ENCODE peak calls at places on chromosomes 2 and 18, in six cellular contexts. D is HCT116, S is IMR-90, Q is transverse colon, P is heart left ventricle, T is sigmoid colon. J is an unnamed sample. For H3K4me1, the result is how much of the 10 kb centered on the place peaks cover.

GRCh38 chr2:172280820-172281454 is 146.4 kb upstream of the ITGA6 start:
- DNase-seq in D (no peak), S (no peak), Q (peak), P (peak), T (no peak), J (no peak)

GRCh38 chr2:208359632-208359986 is 47.0 kb upstream of the PTH2R start:
- DNase-seq in D (no peak), S (no peak), Q (no peak), P (no peak), T (no peak), J (no peak)

GRCh38 chr2:109385506-109385905 is 228.3 kb downstream of the SEPTIN10 start:
- DNase-seq in D (no peak), S (no peak), Q (no peak), P (no peak), T (peak), J (no peak)

GRCh38 chr18:45456076-45457066 is 158.9 kb upstream of the SLC14A2 start:
- DNase-seq in D (no peak), S (no peak), Q (no peak), P (peak), T (no peak), J (no peak)

GRCh38 chr2:1824202-1824905 is 80.0 kb upstream of the PXDN start:
- DNase-seq in D (no peak), S (no peak), Q (peak), P (no peak), T (peak), J (no peak)

GRCh38 chr18:10681581-10682367 is 155.9 kb downstream of the NAPG start:
- DNase-seq in D (no peak), S (peak), Q (no peak), P (no peak), T (no peak), J (no peak)

GRCh38 chr18:22422909-22423548 is 5.3 kb upstream of the CTAGE1 start:
- DNase-seq in D (no peak), S (peak), Q (no peak), P (peak), T (no peak), J (no peak)

GRCh38 chr2:207054521-207054920 is 111.2 kb downstream of the KLF7 start:
- DNase-seq in D (no peak), S (peak), Q (no peak), P (no peak), T (no peak), J (no peak)

GRCh38 chr2:234823196-234823876 is 128.5 kb upstream of the SH3BP4 start:
- DNase-seq in D (no peak), S (no peak), Q (no peak), P (no peak), T (peak), J (no peak)

GRCh38 chr2:73089270-73090030 is 17.9 kb upstream of the SFXN5 start:
- DNase-seq in D (peak), S (peak), Q (no peak), P (peak), T (no peak), J (no peak)

GRCh38 chr2:239393401-239393940 is 7.3 kb downstream of the HDAC4 start:
- DNase-seq in D (no peak), S (no peak), Q (peak), P (peak), T (peak), J (no peak)

GRCh38 chr2:124534015-124534414 is 508.9 kb downstream of the CNTNAP5 start:
- DNase-seq in D (no peak), S (no peak), Q (no peak), P (no peak), T (no peak), J (no peak)

GRCh38 chr2:19357383-19358241 is 811 bp downstream of the OSR1 start:
- DNase-seq in D (no peak), S (peak), Q (peak), P (no peak), T (no peak), J (no peak)

GRCh38 chr2:216925632-216926366 is 65.9 kb upstream of the TNP1 start:
- DNase-seq in D (no peak), S (no peak), Q (no peak), P (no peak), T (no peak), J (no peak)

GRCh38 chr2:200356794-200357472 is 50.4 kb downstream of the SPATS2L start:
- DNase-seq in D (no peak), S (peak), Q (no peak), P (no peak), T (no peak), J (no peak)

GRCh38 chr2:38505779-38506178 is 96.9 kb downstream of the HNRNPLL start:
- DNase-seq in D (no peak), S (peak), Q (peak), P (peak), T (peak), J (no peak)

GRCh38 chr2:199985625-199986207 is 30.3 kb downstream of the MAIP1 start:
- DNase-seq in D (peak), S (peak), Q (peak), P (peak), T (no peak), J (peak)

GRCh38 chr2:187826023-187826422 is 271.8 kb upstream of the TFPI start:
- DNase-seq in D (no peak), S (no peak), Q (no peak), P (no peak), T (no peak), J (no peak)

GRCh38 chr2:74550231-74550630 is 3.5 kb downstream of the LOXL3 start:
- DNase-seq in D (no peak), S (no peak), Q (no peak), P (no peak), T (no peak), J (no peak)

GRCh38 chr18:30177056-30177455 is 865.5 kb downstream of the DSC3 start:
- DNase-seq in D (no peak), S (no peak), Q (no peak), P (no peak), T (no peak), J (no peak)

GRCh38 chr2:225103737-225104141 is 61.5 kb upstream of the DOCK10 start:
- DNase-seq in D (no peak), S (peak), Q (no peak), P (no peak), T (no peak), J (no peak)

GRCh38 chr2:114027437-114027836 is 137.5 kb downstream of the ACTR3 start:
- DNase-seq in D (no peak), S (no peak), Q (no peak), P (no peak), T (no peak), J (no peak)

GRCh38 chr2:16096962-16097361 is 156.6 kb downstream of the MYCN start:
- DNase-seq in D (no peak), S (no peak), Q (no peak), P (no peak), T (no peak), J (no peak)

GRCh38 chr18:76989647-76990190 is 142.9 kb downstream of the MBP start:
- DNase-seq in D (no peak), S (no peak), Q (no peak), P (no peak), T (no peak), J (no peak)

GRCh38 chr2:128608911-128609880 is 290.5 kb upstream of the HS6ST1 start:
- DNase-seq in D (no peak), S (no peak), Q (no peak), P (no peak), T (peak), J (no peak)

GRCh38 chr2:107719781-107720180 is 106.9 kb upstream of the RGPD4 start:
- DNase-seq in D (no peak), S (no peak), Q (no peak), P (no peak), T (no peak), J (no peak)

GRCh38 chr2:72137498-72138010 is 10.1 kb downstream of the CYP26B1 start:
- DNase-seq in D (no peak), S (peak), Q (peak), P (peak), T (peak), J (peak)

GRCh38 chr2:24359701-24360049 is 661 bp downstream of the ITSN2 start:
- DNase-seq in D (no peak), S (no peak), Q (peak), P (peak), T (peak), J (peak)

GRCh38 chr2:115910270-115910669 is 1467.8 kb downstream of the DPP10 start:
- DNase-seq in D (no peak), S (no peak), Q (no peak), P (no peak), T (no peak), J (no peak)

GRCh38 chr2:191714925-191715324 is 37.0 kb downstream of the NABP1 start:
- DNase-seq in D (no peak), S (no peak), Q (no peak), P (no peak), T (no peak), J (no peak)

GRCh38 chr2:68237404-68237803 is 14.9 kb downstream of the PPP3R1 start:
- DNase-seq in D (no peak), S (peak), Q (no peak), P (no peak), T (no peak), J (no peak)

GRCh38 chr2:186605041-186605440 is 15.2 kb downstream of the ITGAV start:
- DNase-seq in D (no peak), S (no peak), Q (no peak), P (no peak), T (no peak), J (no peak)

GRCh38 chr2:172710584-172711024 is 25.0 kb upstream of the RAPGEF4 start:
- DNase-seq in D (no peak), S (peak), Q (peak), P (no peak), T (no peak), J (peak)

GRCh38 chr2:21104030-21104660 is 19.6 kb upstream of the TDRD15 start:
- DNase-seq in D (no peak), S (no peak), Q (no peak), P (no peak), T (no peak), J (no peak)
- H3K4me1 ChIP-seq in D (under half), S (under half), Q (under half), P (under half), T (under half), J (under half)

DNA sequence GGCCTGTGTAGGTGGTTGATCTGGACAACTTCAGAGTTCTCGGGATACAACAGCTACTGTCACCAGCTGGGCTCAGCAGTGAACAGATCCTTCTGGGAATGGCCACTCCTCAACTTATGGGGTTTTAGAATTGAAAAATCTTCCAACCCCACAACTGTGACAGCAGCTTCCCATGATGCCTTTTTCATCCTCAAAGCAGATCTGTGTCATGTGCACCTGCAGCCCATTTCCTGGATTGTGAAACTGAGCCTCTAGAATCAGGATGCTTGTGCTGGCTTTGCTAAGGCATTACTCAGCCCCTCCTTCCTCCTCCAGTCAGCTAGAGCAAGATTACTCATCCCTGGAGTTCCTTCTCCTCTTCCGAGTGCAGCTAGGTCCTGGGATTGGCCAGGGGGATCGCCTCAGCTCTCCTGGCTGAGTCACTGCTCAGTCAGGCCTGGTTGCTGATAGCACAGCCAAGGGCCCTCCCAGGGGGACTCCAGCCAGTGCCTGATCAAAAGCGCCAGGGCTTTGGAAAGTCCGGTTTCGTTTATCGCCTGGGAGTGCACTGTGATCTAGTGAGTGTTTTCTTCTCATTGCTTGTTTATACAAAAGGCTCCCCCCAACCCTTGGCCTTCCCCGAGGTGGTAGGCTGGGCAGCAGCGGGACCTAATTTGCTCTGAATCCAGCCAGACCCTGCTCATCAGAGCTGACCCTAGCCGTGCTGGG is 2.4 kb upstream of the LPIN1 start:
- DNase-seq in D (peak), S (peak), Q (peak), P (peak), T (peak), J (peak)
- TF ChIP-seq POLR2A in D (no peak), S (no peak), Q (no peak), P (peak), T (no peak), J (no peak)

DNA sequence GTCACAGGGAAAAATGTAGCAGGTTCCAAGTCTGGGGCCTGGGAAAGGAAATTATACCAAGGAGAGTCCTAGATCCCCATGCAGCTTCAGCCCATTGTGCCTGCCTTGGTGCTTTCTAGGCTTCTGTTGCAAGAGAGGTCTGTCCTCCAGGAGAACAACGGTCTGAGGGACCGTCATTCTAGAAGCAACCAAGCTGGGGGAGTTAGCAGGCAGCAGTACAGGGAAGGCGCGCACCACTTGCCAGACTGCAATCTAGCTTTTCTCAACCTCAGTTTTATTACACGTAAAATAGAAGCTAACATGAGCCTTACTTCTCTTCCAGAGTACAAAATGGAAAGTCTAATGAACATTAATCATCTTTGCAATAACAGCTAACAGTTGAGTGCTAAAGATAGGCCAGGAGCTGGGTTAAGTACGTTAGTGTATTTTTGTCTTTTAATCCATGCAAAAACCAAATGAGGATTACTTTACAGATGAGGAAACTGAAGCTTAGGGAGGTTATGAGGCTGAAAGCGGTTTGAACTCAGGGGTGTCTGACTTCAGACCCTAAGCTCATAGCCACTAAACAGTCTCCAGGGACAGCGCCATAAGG is 1.9 kb downstream of the TCF23 start:
- DNase-seq in D (no peak), S (no peak), Q (no peak), P (no peak), T (no peak), J (no peak)
- H3K4me1 ChIP-seq in D (under half), S (under half), Q (under half), P (under half), T (under half), J (under half)

DNA sequence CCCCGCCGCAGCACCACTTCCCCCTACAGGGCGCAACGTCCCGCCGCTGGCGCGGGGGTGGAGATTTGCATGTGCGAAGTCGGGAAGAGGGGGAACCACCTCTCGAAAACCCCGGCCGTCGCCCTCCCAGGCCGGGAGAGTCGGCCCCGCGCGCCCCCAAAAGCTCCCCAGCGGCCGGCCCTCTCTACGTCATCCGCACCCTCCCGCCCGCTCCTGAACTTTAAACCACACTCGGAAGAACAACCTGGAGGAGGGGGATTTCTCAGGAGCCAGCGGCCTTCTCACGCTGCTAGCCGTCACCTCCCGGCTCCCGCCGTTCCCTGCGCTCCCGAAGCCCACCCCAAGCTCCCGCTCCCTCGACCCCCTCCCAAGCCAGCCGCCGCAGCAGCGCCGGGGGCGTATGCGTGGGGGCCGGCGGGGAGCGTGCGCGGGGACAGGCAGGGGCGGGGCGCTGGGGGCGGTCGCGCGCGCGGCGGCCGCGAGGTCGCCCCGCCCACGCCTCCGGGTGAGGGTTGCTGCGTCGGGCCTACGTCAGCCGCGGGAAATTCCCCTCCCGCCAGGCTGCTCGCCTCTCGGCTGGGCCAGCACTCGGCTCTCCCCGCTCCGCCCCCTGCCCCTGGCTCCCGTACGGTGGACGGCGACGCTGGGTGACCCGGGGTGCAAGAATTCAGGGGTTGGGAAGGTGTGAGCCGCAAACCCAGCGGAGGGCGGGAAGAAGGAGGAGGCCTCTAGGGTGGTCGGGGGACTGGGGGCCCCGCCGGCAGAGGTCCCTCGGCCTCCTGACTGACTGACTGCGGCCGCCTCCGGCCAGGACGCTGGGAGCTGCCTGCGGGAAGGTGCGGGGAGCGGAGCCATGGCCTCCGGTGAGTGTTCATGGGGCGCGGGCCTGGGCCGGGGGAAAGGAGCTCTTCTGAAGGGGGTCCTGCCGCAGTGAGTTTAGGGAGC is at the start of gene REL:
- DNase-seq in D (peak), S (peak), Q (peak), P (peak), T (peak), J (peak)
- TF ChIP-seq POLR2A in D (peak), S (peak), Q (peak), P (peak), T (peak), J (peak)

DNA sequence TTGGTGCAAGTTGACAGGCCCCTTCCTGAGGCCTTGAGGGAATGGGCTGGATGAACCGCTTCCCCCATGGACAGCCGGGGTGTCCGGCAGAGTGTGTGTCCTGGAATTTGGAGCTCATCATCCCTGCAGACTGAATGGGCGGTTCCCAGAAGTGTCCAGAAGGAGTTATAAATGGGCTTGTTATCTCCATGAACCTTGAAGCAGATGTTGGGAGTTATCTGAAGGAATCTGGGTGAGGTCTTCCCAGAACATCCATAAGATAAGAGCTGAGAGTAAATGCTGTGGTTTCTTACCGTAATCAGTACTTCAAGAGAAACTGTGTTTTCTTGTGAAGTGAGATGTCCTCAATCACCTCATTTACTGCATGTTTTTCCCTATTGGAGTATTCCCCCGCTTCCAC is 21.1 kb downstream of the PLB1 start:
- DNase-seq in D (no peak), S (no peak), Q (no peak), P (no peak), T (no peak), J (no peak)
- H3K4me1 ChIP-seq in D (under half), S (under half), Q (under half), P (under half), T (under half), J (under half)

GRCh38 chr2:204109681-204110080 is 173.1 kb downstream of the ICOS start:
- DNase-seq in D (no peak), S (no peak), Q (no peak), P (no peak), T (no peak), J (no peak)

GRCh38 chr2:204114294-204114693 is 177.7 kb downstream of the ICOS start:
- DNase-seq in D (no peak), S (no peak), Q (no peak), P (peak), T (no peak), J (no peak)

GRCh38 chr2:204108874-204109295 is 172.3 kb downstream of the ICOS start:
- DNase-seq in D (no peak), S (no peak), Q (no peak), P (no peak), T (no peak), J (no peak)

GRCh38 chr2:204108301-204108700 is 171.7 kb downstream of the ICOS start:
- DNase-seq in D (peak), S (no peak), Q (no peak), P (no peak), T (no peak), J (no peak)

GRCh38 chr2:204110250-204111183 is 174.0 kb downstream of the ICOS start:
- DNase-seq in D (no peak), S (no peak), Q (peak), P (no peak), T (no peak), J (peak)
- TF ChIP-seq POLR2A in D (no peak), S (no peak), Q (no peak), P (no peak), T (no peak), J (no peak)

GRCh38 chr18:57776354-57776753 is 26.8 kb downstream of the ATP8B1 start:
- DNase-seq in D (no peak), S (no peak), Q (no peak), P (no peak), T (no peak), J (no peak)

GRCh38 chr18:57784034-57784815 is 18.9 kb downstream of the ATP8B1 start:
- DNase-seq in D (no peak), S (peak), Q (no peak), P (no peak), T (no peak), J (no peak)

GRCh38 chr18:57776767-57777166 is 26.3 kb downstream of the ATP8B1 start:
- DNase-seq in D (no peak), S (no peak), Q (no peak), P (no peak), T (no peak), J (no peak)

GRCh38 chr18:57781128-57781463 is 22.0 kb downstream of the ATP8B1 start:
- DNase-seq in D (no peak), S (no peak), Q (no peak), P (no peak), T (no peak), J (no peak)

GRCh38 chr18:57780318-57781127 is 22.6 kb downstream of the ATP8B1 start:
- DNase-seq in D (no peak), S (peak), Q (no peak), P (peak), T (no peak), J (no peak)
- H3K4me1 ChIP-seq in D (half or more), S (under half), Q (under half), P (under half), T (under half), J (under half)

GRCh38 chr2:121755237-121756111 is at the start of gene TSN:
- DNase-seq in D (peak), S (peak), Q (peak), P (peak), T (peak), J (peak)
- TF ChIP-seq POLR2A in D (no peak), S (peak), Q (peak), P (peak), T (peak), J (peak)

DNA sequence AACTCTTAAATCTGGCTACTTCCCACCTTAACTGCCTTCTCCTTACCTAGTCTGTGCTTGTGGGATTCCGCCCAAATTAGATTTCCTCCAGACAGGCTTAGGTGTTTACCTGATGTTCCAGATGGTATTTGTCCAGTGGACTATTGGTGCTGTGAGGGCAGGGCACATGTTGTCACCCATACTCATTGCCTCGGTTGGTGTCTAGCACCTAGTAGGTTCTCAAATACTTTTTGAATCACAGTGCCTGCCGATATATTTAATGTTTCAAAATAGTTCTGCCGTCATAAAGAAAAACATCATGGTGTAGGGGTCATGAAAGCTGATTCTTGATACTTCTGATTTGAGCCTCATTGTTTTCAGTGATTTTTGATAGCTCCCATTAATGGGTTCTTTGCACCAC is 1.1 kb downstream of the SEPTIN2 start:
- DNase-seq in D (no peak), S (no peak), Q (no peak), P (no peak), T (no peak), J (no peak)
- H3K4me1 ChIP-seq in D (under half), S (under half), Q (under half), P (under half), T (half or more), J (under half)